ENCODE peak calls at places on chromosomes 16 and 17, in six cellular contexts. C is stomach, M is left ventricle myocardium inferior, T is ACHN, H is A549, L is H9. A is an unnamed sample.

GRCh38 chr16:81816793-81817210 is 37.7 kb downstream of the PLCG2 start:
- DNase-seq in H (no peak), L (no peak), M (no peak), C (no peak), T (no peak), A (no peak)

GRCh38 chr16:54628796-54629625 is 301.7 kb upstream of the IRX5 start:
- DNase-seq in H (no peak), L (no peak), T (no peak), M (no peak), C (peak; percentile 89), A (no peak)

GRCh38 chr17:32350662-32351418 is 883 bp downstream of the ZNF207 start:
- DNase-seq in M (no peak), T (peak; percentile 75), H (peak; percentile 79), C (peak; percentile 47), L (no peak), A (peak; percentile 80)

GRCh38 chr16:9095998-9096397 is 4.6 kb downstream of the HAPSTR1 start:
- DNase-seq in M (no peak), H (no peak), T (no peak), C (no peak), L (no peak), A (no peak)

GRCh38 chr17:19020016-19020415 is 15.5 kb upstream of the FAM83G start:
- DNase-seq in H (no peak), C (no peak), L (no peak), M (peak; percentile 0), T (no peak), A (no peak)

GRCh38 chr16:30095166-30096078 is 591 bp downstream of the YPEL3 start:
- DNase-seq in T (no peak), H (no peak), C (no peak), M (no peak), L (no peak), A (no peak)

GRCh38 chr17:7060165-7060890 is 16.4 kb upstream of the SLC16A11 start:
- DNase-seq in H (peak; percentile 96), L (no peak), M (no peak), C (peak; percentile 27), T (peak; percentile 92), A (peak; percentile 55)

GRCh38 chr16:89452925-89453324 is 37.4 kb downstream of the ANKRD11 start:
- DNase-seq in M (no peak), T (no peak), H (no peak), L (no peak), C (no peak), A (no peak)

GRCh38 chr16:68592466-68593337 is 52.4 kb upstream of the CDH3 start:
- DNase-seq in C (no peak), T (peak; percentile 11), L (no peak), M (no peak), H (peak; percentile 32), A (peak; percentile 11)

GRCh38 chr16:678858-679807 is 1.1 kb upstream of the STUB1 start:
- DNase-seq in M (peak; percentile 76), C (peak; percentile 76), H (peak; percentile 67), L (peak; percentile 84), T (peak; percentile 78), A (peak; percentile 59)

GRCh38 chr17:77738666-77739531 is 219.6 kb upstream of the TNRC6C start:
- DNase-seq in H (no peak), M (peak; percentile 64), C (peak; percentile 22), T (no peak), L (peak; percentile 22), A (peak; percentile 2)

GRCh38 chr17:68238488-68238887 is 9.4 kb upstream of the AMZ2 start:
- DNase-seq in H (no peak), T (no peak), C (no peak), M (no peak), L (no peak), A (no peak)

GRCh38 chr16:9954181-9954580 is 228.0 kb downstream of the GRIN2A start:
- DNase-seq in C (no peak), M (no peak), H (no peak), T (no peak), L (no peak), A (no peak)

GRCh38 chr16:74817851-74818250 is 43.2 kb upstream of the FA2H start:
- DNase-seq in L (peak; percentile 60), M (no peak), T (no peak), H (no peak), C (no peak), A (no peak)

GRCh38 chr17:79732804-79733691 is 2.3 kb downstream of the ENPP7 start:
- DNase-seq in L (no peak), T (no peak), C (peak; percentile 49), M (no peak), H (no peak), A (no peak)

GRCh38 chr16:1145383-1146100 is 7.4 kb upstream of the CACNA1H start:
- DNase-seq in T (no peak), H (no peak), L (no peak), C (no peak), M (no peak), A (no peak)

GRCh38 chr17:78693346-78694083 is 88.6 kb downstream of the CYTH1 start:
- DNase-seq in H (no peak), T (no peak), C (no peak), L (no peak), M (no peak), A (no peak)

GRCh38 chr17:82107341-82107860 is 9.4 kb upstream of the FASN start:
- DNase-seq in T (no peak), C (no peak), H (peak; percentile 59), M (peak; percentile 12), L (no peak), A (no peak)

GRCh38 chr16:379961-380836 is 1.6 kb downstream of the PGAP6 start:
- DNase-seq in C (no peak), L (no peak), H (no peak), T (no peak), M (no peak), A (no peak)

GRCh38 chr16:56950881-56951771 is 10.6 kb upstream of the CETP start:
- DNase-seq in M (peak; percentile 23), L (peak; percentile 78), C (peak; percentile 70), T (peak; percentile 69), H (peak; percentile 65), A (peak; percentile 63)

GRCh38 chr17:50348522-50349240 is 2.8 kb downstream of the XYLT2 start:
- DNase-seq in H (no peak), C (peak; percentile 58), M (no peak), T (peak; percentile 60), L (peak; percentile 23), A (peak; percentile 56)

GRCh38 chr16:56960681-56961281 is 969 bp upstream of the CETP start:
- DNase-seq in T (no peak), M (no peak), C (no peak), H (no peak), L (no peak), A (peak; percentile 64)

GRCh38 chr16:82773018-82773417 is 146.2 kb downstream of the CDH13 start:
- DNase-seq in L (no peak), H (no peak), T (no peak), C (no peak), M (no peak), A (no peak)

GRCh38 chr17:2943971-2944370 is 119.4 kb downstream of the OR1D5 start:
- DNase-seq in L (no peak), H (no peak), T (no peak), C (no peak), M (no peak), A (no peak)

GRCh38 chr17:74354123-74354522 is 7.5 kb downstream of the BTBD17 start:
- DNase-seq in M (peak; percentile 45), T (no peak), L (peak; percentile 95), H (peak; percentile 82), C (peak; percentile 34), A (no peak)

GRCh38 chr17:1122681-1123396 is 56.9 kb downstream of the ABR start:
- DNase-seq in L (peak; percentile 92), C (peak; percentile 93), M (peak; percentile 85), H (peak; percentile 71), T (peak; percentile 74), A (peak; percentile 81)

GRCh38 chr17:76207268-76207667 is 33.0 kb downstream of the RNF157 start:
- DNase-seq in T (no peak), M (no peak), C (no peak), L (no peak), H (no peak), A (no peak)

GRCh38 chr16:21946889-21947635 is 6.1 kb upstream of the UQCRC2 start:
- DNase-seq in L (no peak), H (no peak), M (no peak), T (no peak), C (no peak), A (no peak)

GRCh38 chr16:89077076-89077475 is 16.6 kb upstream of the ACSF3 start:
- DNase-seq in M (no peak), T (no peak), H (no peak), L (no peak), C (no peak), A (no peak)

GRCh38 chr17:41494524-41494923 is 4.8 kb upstream of the KRT36 start:
- DNase-seq in C (no peak), H (no peak), M (no peak), T (no peak), L (no peak), A (no peak)

GRCh38 chr16:50310308-50311133 is 44.2 kb downstream of the ADCY7 start:
- DNase-seq in T (no peak), M (no peak), C (peak; percentile 19), H (no peak), L (peak; percentile 41), A (no peak)

GRCh38 chr17:72387487-72387886 is 266.7 kb downstream of the SOX9 start:
- DNase-seq in L (no peak), M (no peak), C (no peak), H (peak; percentile 63), T (peak; percentile 95), A (peak; percentile 87)

GRCh38 chr16:57791156-57791902 is 11.0 kb downstream of the KIFC3 start:
- DNase-seq in C (no peak), L (no peak), M (peak; percentile 61), H (no peak), T (no peak), A (no peak)

GRCh38 chr16:17078950-17079631 is 391.7 kb downstream of the XYLT1 start:
- DNase-seq in C (no peak), M (no peak), T (no peak), H (no peak), L (no peak), A (no peak)

GRCh38 chr16:57093845-57094564 is 1.6 kb downstream of the CPNE2 start:
- DNase-seq in T (no peak), L (no peak), H (no peak), M (no peak), C (no peak), A (no peak)

GRCh38 chr16:78478267-78478821 is 378.9 kb downstream of the WWOX start:
- DNase-seq in L (peak; percentile 69), H (peak; percentile 18), T (no peak), M (no peak), C (no peak), A (peak; percentile 11)

GRCh38 chr17:12229315-12229714 is 208.6 kb downstream of the MAP2K4 start:
- DNase-seq in L (no peak), T (no peak), C (no peak), M (no peak), H (no peak), A (no peak)

GRCh38 chr16:67886387-67886786 is 1.7 kb downstream of the NRN1L start:
- DNase-seq in C (no peak), L (no peak), H (no peak), M (no peak), T (no peak), A (no peak)

A was measured in cardiac fibroblast.